ENCODE peak calls at places on chromosomes 2 and 18, in six cellular contexts. One of them, this sample, is unnamed.

GRCh38 chr2:52964916-52965530 is 802.6 kb upstream of the CHAC2 start:
- DNase-seq in activated naive CD8-positive, alpha-beta T cell treated with anti-CD3 and anti-CD28 coated beads, Interleukin-2, amount 10 ng/mL, durations not matched to agents 7 days and 5 days: no peak
- DNase-seq in NCI-H345: peak
- DNase-seq in T-cell: no peak
- DNase-seq in AG08396: no peak
- DNase-seq in foreskin fibroblast: no peak
- DNase-seq in this sample: no peak

GRCh38 chr2:121038831-121039230 is 246.2 kb downstream of the TFCP2L1 start:
- DNase-seq in activated naive CD8-positive, alpha-beta T cell treated with anti-CD3 and anti-CD28 coated beads, Interleukin-2, amount 10 ng/mL, durations not matched to agents 7 days and 5 days: no peak
- DNase-seq in NCI-H345: peak
- DNase-seq in T-cell: no peak
- DNase-seq in AG08396: no peak
- DNase-seq in foreskin fibroblast: peak
- DNase-seq in this sample: no peak

GRCh38 chr2:25234756-25235155 is 66.4 kb upstream of the POMC start:
- DNase-seq in activated naive CD8-positive, alpha-beta T cell treated with anti-CD3 and anti-CD28 coated beads, Interleukin-2, amount 10 ng/mL, durations not matched to agents 7 days and 5 days: no peak
- DNase-seq in NCI-H345: peak
- DNase-seq in T-cell: no peak
- DNase-seq in AG08396: no peak
- DNase-seq in foreskin fibroblast: no peak
- DNase-seq in this sample: no peak

GRCh38 chr18:59265246-59266018 is 7.8 kb downstream of the RAX start:
- DNase-seq in activated naive CD8-positive, alpha-beta T cell treated with anti-CD3 and anti-CD28 coated beads, Interleukin-2, amount 10 ng/mL, durations not matched to agents 7 days and 5 days: no peak
- DNase-seq in NCI-H345: peak
- DNase-seq in T-cell: no peak
- DNase-seq in AG08396: peak
- DNase-seq in foreskin fibroblast: peak
- DNase-seq in this sample: peak

GRCh38 chr2:31688282-31688681 is 107.5 kb upstream of the SRD5A2 start:
- DNase-seq in activated naive CD8-positive, alpha-beta T cell treated with anti-CD3 and anti-CD28 coated beads, Interleukin-2, amount 10 ng/mL, durations not matched to agents 7 days and 5 days: no peak
- DNase-seq in NCI-H345: no peak
- DNase-seq in T-cell: no peak
- DNase-seq in AG08396: no peak
- DNase-seq in foreskin fibroblast: no peak
- DNase-seq in this sample: peak

GRCh38 chr2:139529045-139529444 is 748.9 kb upstream of the NXPH2 start:
- DNase-seq in activated naive CD8-positive, alpha-beta T cell treated with anti-CD3 and anti-CD28 coated beads, Interleukin-2, amount 10 ng/mL, durations not matched to agents 7 days and 5 days: no peak
- DNase-seq in NCI-H345: peak
- DNase-seq in T-cell: no peak
- DNase-seq in AG08396: no peak
- DNase-seq in foreskin fibroblast: no peak
- DNase-seq in this sample: no peak

GRCh38 chr2:175030380-175031271 is 25.4 kb upstream of the CHN1 start:
- DNase-seq in activated naive CD8-positive, alpha-beta T cell treated with anti-CD3 and anti-CD28 coated beads, Interleukin-2, amount 10 ng/mL, durations not matched to agents 7 days and 5 days: no peak
- DNase-seq in NCI-H345: peak
- DNase-seq in T-cell: no peak
- DNase-seq in AG08396: peak
- DNase-seq in foreskin fibroblast: peak
- DNase-seq in this sample: peak

GRCh38 chr2:62046141-62046540 is 140.7 kb downstream of the COMMD1 start:
- DNase-seq in activated naive CD8-positive, alpha-beta T cell treated with anti-CD3 and anti-CD28 coated beads, Interleukin-2, amount 10 ng/mL, durations not matched to agents 7 days and 5 days: no peak
- DNase-seq in NCI-H345: no peak
- DNase-seq in T-cell: no peak
- DNase-seq in AG08396: no peak
- DNase-seq in foreskin fibroblast: no peak
- DNase-seq in this sample: no peak

GRCh38 chr2:216279459-216279858 is 92.8 kb downstream of the MARCHF4 start:
- DNase-seq in activated naive CD8-positive, alpha-beta T cell treated with anti-CD3 and anti-CD28 coated beads, Interleukin-2, amount 10 ng/mL, durations not matched to agents 7 days and 5 days: no peak
- DNase-seq in NCI-H345: no peak
- DNase-seq in T-cell: no peak
- DNase-seq in AG08396: no peak
- DNase-seq in foreskin fibroblast: peak
- DNase-seq in this sample: no peak

GRCh38 chr18:7174359-7175107 is 56.4 kb upstream of the LRRC30 start:
- DNase-seq in activated naive CD8-positive, alpha-beta T cell treated with anti-CD3 and anti-CD28 coated beads, Interleukin-2, amount 10 ng/mL, durations not matched to agents 7 days and 5 days: no peak
- DNase-seq in NCI-H345: no peak
- DNase-seq in T-cell: no peak
- DNase-seq in AG08396: no peak
- DNase-seq in foreskin fibroblast: peak
- DNase-seq in this sample: no peak

GRCh38 chr18:58263055-58263732 is 219.2 kb downstream of the NEDD4L start:
- DNase-seq in activated naive CD8-positive, alpha-beta T cell treated with anti-CD3 and anti-CD28 coated beads, Interleukin-2, amount 10 ng/mL, durations not matched to agents 7 days and 5 days: no peak
- DNase-seq in NCI-H345: no peak
- DNase-seq in T-cell: no peak
- DNase-seq in AG08396: no peak
- DNase-seq in foreskin fibroblast: no peak
- DNase-seq in this sample: no peak

GRCh38 chr2:174337337-174338154 is 2.8 kb downstream of the SP9 start:
- DNase-seq in activated naive CD8-positive, alpha-beta T cell treated with anti-CD3 and anti-CD28 coated beads, Interleukin-2, amount 10 ng/mL, durations not matched to agents 7 days and 5 days: peak
- DNase-seq in NCI-H345: peak
- DNase-seq in T-cell: no peak
- DNase-seq in AG08396: no peak
- DNase-seq in foreskin fibroblast: peak
- DNase-seq in this sample: no peak

GRCh38 chr2:51888120-51888519 is 856.2 kb upstream of the NRXN1 start:
- DNase-seq in activated naive CD8-positive, alpha-beta T cell treated with anti-CD3 and anti-CD28 coated beads, Interleukin-2, amount 10 ng/mL, durations not matched to agents 7 days and 5 days: no peak
- DNase-seq in NCI-H345: no peak
- DNase-seq in T-cell: no peak
- DNase-seq in AG08396: no peak
- DNase-seq in foreskin fibroblast: no peak
- DNase-seq in this sample: no peak

GRCh38 chr18:79856119-79857080 is 58.7 kb downstream of the KCNG2 start:
- DNase-seq in activated naive CD8-positive, alpha-beta T cell treated with anti-CD3 and anti-CD28 coated beads, Interleukin-2, amount 10 ng/mL, durations not matched to agents 7 days and 5 days: peak
- DNase-seq in NCI-H345: no peak
- DNase-seq in T-cell: peak
- DNase-seq in AG08396: peak
- DNase-seq in foreskin fibroblast: peak
- DNase-seq in this sample: peak

GRCh38 chr2:53422979-53423378 is 344.6 kb upstream of the CHAC2 start:
- DNase-seq in activated naive CD8-positive, alpha-beta T cell treated with anti-CD3 and anti-CD28 coated beads, Interleukin-2, amount 10 ng/mL, durations not matched to agents 7 days and 5 days: peak
- DNase-seq in NCI-H345: peak
- DNase-seq in T-cell: no peak
- DNase-seq in AG08396: peak
- DNase-seq in foreskin fibroblast: peak
- DNase-seq in this sample: peak

GRCh38 chr2:221571391-221572179 is 519 bp downstream of the EPHA4 start:
- DNase-seq in activated naive CD8-positive, alpha-beta T cell treated with anti-CD3 and anti-CD28 coated beads, Interleukin-2, amount 10 ng/mL, durations not matched to agents 7 days and 5 days: peak
- DNase-seq in NCI-H345: peak
- DNase-seq in T-cell: peak
- DNase-seq in AG08396: peak
- DNase-seq in foreskin fibroblast: peak
- DNase-seq in this sample: peak